ENCODE peak calls at places on chromosomes 11 and 22, in seven cellular contexts. F is PC-9; S is fibroblast of lung; W is CD8-positive, alpha-beta T cell; O is neuronal stem cell; G is effector memory CD4-positive, alpha-beta T cell; U is BJ. C is an unnamed sample.

GRCh38 chr22:16562711-16563554 is 29.7 kb downstream of the CCT8L2 start:
- DNase-seq in F (no peak), S (no peak), W (no peak), O (no peak), G (no peak), U (no peak), C (no peak)

GRCh38 chr22:19048531-19048930 is 73.7 kb downstream of the DGCR2 start:
- DNase-seq in F (no peak), S (no peak), W (no peak), O (no peak), G (no peak), U (no peak), C (no peak)

GRCh38 chr11:65072631-65072966 is 11.2 kb downstream of the CDCA5 start:
- DNase-seq in F (peak; percentile 27), S (no peak), W (no peak), O (no peak), G (no peak), U (no peak), C (no peak)

GRCh38 chr11:117039897-117040296 is 58.3 kb downstream of the SIK3 start:
- DNase-seq in F (no peak), S (peak; percentile 45), W (no peak), O (no peak), G (no peak), U (no peak), C (no peak)

GRCh38 chr11:58573451-58574104 is 2.1 kb downstream of the LPXN start:
- DNase-seq in F (peak; percentile 89), S (peak; percentile 87), W (no peak), O (no peak), G (peak; percentile 34), U (peak; percentile 63), C (peak; percentile 75)

GRCh38 chr11:124605719-124606118 is 5.5 kb upstream of the PANX3 start:
- DNase-seq in F (no peak), S (no peak), W (no peak), O (no peak), G (no peak), U (no peak), C (no peak)

GRCh38 chr11:117002639-117003305 is 95.5 kb downstream of the SIK3 start:
- DNase-seq in F (no peak), S (no peak), W (no peak), O (no peak), G (no peak), U (no peak), C (peak; percentile 68)

GRCh38 chr11:75635009-75635909 is 33.6 kb downstream of the MAP6 start:
- DNase-seq in F (no peak), S (peak; percentile 54), W (no peak), O (no peak), G (no peak), U (no peak), C (no peak)

GRCh38 chr22:30860176-30861105 is 108.1 kb downstream of the MORC2 start:
- DNase-seq in F (no peak), S (no peak), W (no peak), O (no peak), G (no peak), U (no peak), C (no peak)

GRCh38 chr11:123122341-123122740 is 60.4 kb upstream of the HSPA8 start:
- DNase-seq in F (peak; percentile 82), S (peak; percentile 30), W (no peak), O (no peak), G (no peak), U (no peak), C (no peak)

GRCh38 chr11:67452141-67452952 is at the start of gene GPR152:
- DNase-seq in F (no peak), S (no peak), W (no peak), O (no peak), G (no peak), U (no peak), C (no peak)

GRCh38 chr11:75479598-75479986 is 46.1 kb downstream of the GDPD5 start:
- DNase-seq in F (no peak), S (no peak), W (no peak), O (no peak), G (no peak), U (no peak), C (no peak)

GRCh38 chr22:39710380-39711117 is 140.0 kb downstream of the CACNA1I start:
- DNase-seq in F (no peak), S (peak; percentile 8), W (no peak), O (no peak), G (no peak), U (no peak), C (no peak)

GRCh38 chr11:123561046-123561781 is 93.2 kb downstream of the SCN3B start:
- DNase-seq in F (no peak), S (peak; percentile 54), W (no peak), O (no peak), G (no peak), U (no peak), C (no peak)

GRCh38 chr22:32706149-32706548 is 95.4 kb upstream of the TIMP3 start:
- DNase-seq in F (peak; percentile 45), S (no peak), W (no peak), O (no peak), G (no peak), U (no peak), C (no peak)

GRCh38 chr22:39519681-39520053 is 695 bp upstream of the ATF4 start:
- DNase-seq in F (no peak), S (peak; percentile 62), W (no peak), O (no peak), G (no peak), U (no peak), C (no peak)

GRCh38 chr11:200224-201003 is 6.8 kb downstream of the BET1L start:
- DNase-seq in F (no peak), S (no peak), W (no peak), O (no peak), G (no peak), U (no peak), C (no peak)

GRCh38 chr11:102415252-102415916 is 37.2 kb downstream of the TMEM123 start:
- DNase-seq in F (no peak), S (no peak), W (no peak), O (no peak), G (no peak), U (no peak), C (peak; percentile 48)

DNA sequence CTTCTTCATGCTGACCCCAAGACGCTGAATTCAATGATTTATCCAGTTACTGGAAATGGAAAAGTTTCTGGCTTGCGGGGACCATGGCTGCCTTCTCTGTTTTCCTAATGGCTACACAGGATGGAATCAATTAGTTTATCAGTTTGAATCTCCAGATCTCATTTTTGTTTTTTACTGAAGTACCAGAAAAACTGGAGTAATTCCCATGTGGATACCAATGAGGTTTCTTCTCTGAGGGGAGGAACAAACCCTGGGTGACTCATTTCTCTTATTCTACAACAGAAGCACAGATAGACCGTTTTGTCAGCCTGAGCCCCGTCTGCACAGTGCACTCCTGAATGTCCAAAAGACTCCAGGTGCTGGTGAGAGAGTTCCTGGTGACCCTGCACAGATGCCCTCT is 3.4 kb downstream of the ZNF195 start:
- DNase-seq in F (no peak), S (peak; percentile 41), W (no peak), O (no peak), G (no peak), U (no peak), C (no peak)
- H3K36me3 ChIP-seq in F (peaks cover 34% of the 10 kb centered on the region), S (peaks cover 3% of the 10 kb centered on the region), W (peaks cover 13% of the 10 kb centered on the region), O (peaks cover 27% of the 10 kb centered on the region), G (peaks cover 22% of the 10 kb centered on the region), U (peaks cover 3% of the 10 kb centered on the region), C (peaks cover 57% of the 10 kb centered on the region)

DNA sequence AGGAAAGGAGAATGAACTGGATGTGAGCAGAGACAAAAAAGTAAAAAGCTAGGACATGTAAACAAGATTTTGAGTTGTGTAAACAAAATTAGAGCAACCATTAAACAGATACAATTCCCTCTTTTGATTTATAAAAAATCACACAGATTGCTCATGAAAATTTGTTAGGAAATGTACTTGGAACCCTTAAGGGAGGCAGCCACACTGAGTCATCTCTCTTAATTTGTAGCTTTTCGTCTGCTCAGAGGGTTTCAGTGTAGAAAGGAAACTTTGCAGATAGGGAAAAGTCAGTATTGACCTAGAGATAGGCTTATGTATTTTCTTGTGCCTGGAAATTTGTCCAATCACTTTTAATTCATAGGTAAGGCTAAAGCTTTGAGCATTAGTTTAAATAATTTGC is 49.6 kb upstream of the ME3 start:
- DNase-seq in F (peak; percentile 25), S (peak; percentile 76), W (no peak), O (no peak), G (no peak), U (no peak), C (no peak)
- H3K4me3 ChIP-seq in F (no peak overlapping the region), S (no peak overlapping the region), W (no peak overlapping the region), O (no peak overlapping the region), G (no peak overlapping the region), U (no peak overlapping the region), C (no peak overlapping the region)

GRCh38 chr22:45336971-45337431 is 27.3 kb downstream of the FAM118A start:
- DNase-seq in F (no peak), S (no peak), W (peak; percentile 33), O (no peak), G (no peak), U (no peak), C (no peak)

GRCh38 chr22:45334068-45334467 is 24.3 kb downstream of the FAM118A start:
- DNase-seq in F (no peak), S (peak; percentile 63), W (no peak), O (no peak), G (no peak), U (no peak), C (no peak)

GRCh38 chr22:45335021-45335818 is 25.5 kb downstream of the FAM118A start:
- DNase-seq in F (no peak), S (no peak), W (no peak), O (no peak), G (no peak), U (no peak), C (no peak)

GRCh38 chr22:45335854-45336492 is 26.2 kb downstream of the FAM118A start:
- DNase-seq in F (no peak), S (no peak), W (no peak), O (no peak), G (no peak), U (no peak), C (no peak)

GRCh38 chr22:45334528-45334927 is 24.8 kb downstream of the FAM118A start:
- DNase-seq in F (no peak), S (no peak), W (no peak), O (no peak), G (no peak), U (no peak), C (no peak)
- H3K36me3 ChIP-seq in F (peaks cover 35% of the 10 kb centered on the region), S (peaks cover 8% of the 10 kb centered on the region), W (peaks cover 36% of the 10 kb centered on the region), O (peaks cover 19% of the 10 kb centered on the region), G (peaks cover 75% of the 10 kb centered on the region), U (peaks cover 14% of the 10 kb centered on the region), C (peaks cover 82% of the 10 kb centered on the region)

DNA sequence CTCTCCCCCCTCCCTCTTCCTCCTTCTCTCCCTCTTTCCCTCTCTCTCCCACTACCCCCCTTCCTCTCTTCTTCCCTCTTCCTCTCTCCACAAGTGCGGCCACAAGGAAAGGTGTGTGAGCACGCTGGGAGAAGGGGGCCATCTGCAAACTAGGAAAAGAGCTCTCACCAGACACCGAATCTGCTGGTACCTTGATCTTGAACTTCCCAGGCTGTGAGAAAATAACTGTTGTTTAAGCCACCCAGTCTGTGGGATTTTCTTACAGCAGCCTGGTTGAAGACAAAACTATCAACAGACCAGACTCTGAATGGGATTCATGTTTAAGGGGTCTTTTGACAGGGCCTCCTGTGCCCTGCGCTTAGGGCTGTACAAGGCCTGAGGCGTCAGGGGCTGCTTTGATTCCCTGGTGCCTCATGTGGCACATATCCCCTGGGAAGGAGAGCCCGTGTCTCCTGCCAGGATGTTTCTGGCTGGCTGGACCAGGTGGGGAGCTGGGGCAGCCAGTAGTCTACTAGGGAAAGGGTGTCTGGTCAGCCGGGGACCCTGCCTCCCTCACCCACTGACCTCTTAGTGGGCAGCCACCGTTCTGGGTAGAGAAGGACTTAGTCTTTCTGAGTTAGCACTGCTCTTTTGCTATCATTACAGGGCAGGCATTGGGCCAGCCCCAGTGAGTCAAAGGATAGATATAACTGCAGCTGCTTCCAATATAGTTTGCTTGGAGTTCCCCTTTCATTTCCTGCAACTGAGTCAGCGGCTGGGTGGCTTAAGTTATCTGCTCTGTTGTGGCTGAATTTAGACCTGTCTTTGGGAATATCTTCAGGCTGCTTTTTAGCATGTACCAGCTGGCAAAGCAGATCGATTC is 6.2 kb downstream of the PANX1 start:
- DNase-seq in F (peak; percentile 65), S (peak; percentile 96), W (no peak), O (no peak), G (no peak), U (peak; percentile 69), C (no peak)
- H3K4me3 ChIP-seq in F (peak overlapping the region; percentile 28), S (peak overlapping the region; percentile 17), W (no peak overlapping the region), O (no peak overlapping the region), G (no peak overlapping the region), U (no peak overlapping the region), C (no peak overlapping the region)